ENCODE peak calls at places on chromosomes 12 and 14, in six cellular contexts. One of them, this sample, is unnamed.

GRCh38 chr12:4526923-4527546 is 11.7 kb upstream of the RAD51AP1 start:
- DNase-seq in foreskin fibroblast: no peak
- DNase-seq in B cell: no peak
- DNase-seq in transverse colon: no peak
- DNase-seq in CD8-positive, alpha-beta memory T cell: no peak
- DNase-seq in activated gamma-delta T cell treated with Interleukin-2 at 50 U/mL for 16 hours: no peak
- DNase-seq in this sample: no peak

GRCh38 chr14:105096206-105096875 is 31.1 kb upstream of the GPR132 start:
- DNase-seq in foreskin fibroblast: no peak
- DNase-seq in B cell: no peak
- DNase-seq in transverse colon: no peak
- DNase-seq in CD8-positive, alpha-beta memory T cell: no peak
- DNase-seq in activated gamma-delta T cell treated with Interleukin-2 at 50 U/mL for 16 hours: no peak
- DNase-seq in this sample: no peak

GRCh38 chr14:93720981-93721483 is 67.3 kb downstream of the PRIMA1 start:
- DNase-seq in foreskin fibroblast: no peak
- DNase-seq in B cell: no peak
- DNase-seq in transverse colon: no peak
- DNase-seq in CD8-positive, alpha-beta memory T cell: no peak
- DNase-seq in activated gamma-delta T cell treated with Interleukin-2 at 50 U/mL for 16 hours: no peak
- DNase-seq in this sample: no peak

GRCh38 chr12:39441963-39442894 is 691 bp downstream of the KIF21A start:
- DNase-seq in foreskin fibroblast: peak
- DNase-seq in B cell: peak
- DNase-seq in transverse colon: no peak
- DNase-seq in CD8-positive, alpha-beta memory T cell: peak
- DNase-seq in activated gamma-delta T cell treated with Interleukin-2 at 50 U/mL for 16 hours: peak
- DNase-seq in this sample: peak

GRCh38 chr12:52713960-52714886 is 10.9 kb upstream of the KRT77 start:
- DNase-seq in foreskin fibroblast: no peak
- DNase-seq in B cell: no peak
- DNase-seq in transverse colon: no peak
- DNase-seq in CD8-positive, alpha-beta memory T cell: no peak
- DNase-seq in activated gamma-delta T cell treated with Interleukin-2 at 50 U/mL for 16 hours: no peak
- DNase-seq in this sample: peak

GRCh38 chr12:108468149-108468968 is 46.7 kb upstream of the FICD start:
- DNase-seq in foreskin fibroblast: peak
- DNase-seq in B cell: no peak
- DNase-seq in transverse colon: no peak
- DNase-seq in CD8-positive, alpha-beta memory T cell: no peak
- DNase-seq in activated gamma-delta T cell treated with Interleukin-2 at 50 U/mL for 16 hours: no peak
- DNase-seq in this sample: no peak

GRCh38 chr14:62006116-62006737 is 244.0 kb downstream of the SNAPC1 start:
- DNase-seq in foreskin fibroblast: no peak
- DNase-seq in B cell: no peak
- DNase-seq in transverse colon: no peak
- DNase-seq in CD8-positive, alpha-beta memory T cell: no peak
- DNase-seq in activated gamma-delta T cell treated with Interleukin-2 at 50 U/mL for 16 hours: no peak
- DNase-seq in this sample: no peak

GRCh38 chr12:106106892-106107291 is 31.9 kb downstream of the NUAK1 start:
- DNase-seq in foreskin fibroblast: peak
- DNase-seq in B cell: no peak
- DNase-seq in transverse colon: no peak
- DNase-seq in CD8-positive, alpha-beta memory T cell: no peak
- DNase-seq in activated gamma-delta T cell treated with Interleukin-2 at 50 U/mL for 16 hours: no peak
- DNase-seq in this sample: no peak

GRCh38 chr14:102796661-102797190 is 19.5 kb downstream of the TRAF3 start:
- DNase-seq in foreskin fibroblast: no peak
- DNase-seq in B cell: no peak
- DNase-seq in transverse colon: no peak
- DNase-seq in CD8-positive, alpha-beta memory T cell: no peak
- DNase-seq in activated gamma-delta T cell treated with Interleukin-2 at 50 U/mL for 16 hours: no peak
- DNase-seq in this sample: no peak

GRCh38 chr12:132717531-132718387 is 7.1 kb downstream of the PGAM5 start:
- DNase-seq in foreskin fibroblast: no peak
- DNase-seq in B cell: peak
- DNase-seq in transverse colon: no peak
- DNase-seq in CD8-positive, alpha-beta memory T cell: no peak
- DNase-seq in activated gamma-delta T cell treated with Interleukin-2 at 50 U/mL for 16 hours: no peak
- DNase-seq in this sample: no peak

GRCh38 chr12:1690578-1691122 is at the start of gene ADIPOR2:
- DNase-seq in foreskin fibroblast: peak
- DNase-seq in B cell: peak
- DNase-seq in transverse colon: peak
- DNase-seq in CD8-positive, alpha-beta memory T cell: peak
- DNase-seq in activated gamma-delta T cell treated with Interleukin-2 at 50 U/mL for 16 hours: peak
- DNase-seq in this sample: peak

GRCh38 chr14:104806625-104807465 is 5.9 kb downstream of the ZBTB42 start:
- DNase-seq in foreskin fibroblast: no peak
- DNase-seq in B cell: no peak
- DNase-seq in transverse colon: no peak
- DNase-seq in CD8-positive, alpha-beta memory T cell: no peak
- DNase-seq in activated gamma-delta T cell treated with Interleukin-2 at 50 U/mL for 16 hours: no peak
- DNase-seq in this sample: no peak

GRCh38 chr14:93536945-93537344 is 106.2 kb downstream of the UNC79 start:
- DNase-seq in foreskin fibroblast: no peak
- DNase-seq in B cell: no peak
- DNase-seq in transverse colon: no peak
- DNase-seq in CD8-positive, alpha-beta memory T cell: no peak
- DNase-seq in activated gamma-delta T cell treated with Interleukin-2 at 50 U/mL for 16 hours: no peak
- DNase-seq in this sample: no peak

GRCh38 chr12:65163755-65164154 is 5.6 kb upstream of the LEMD3 start:
- DNase-seq in foreskin fibroblast: no peak
- DNase-seq in B cell: no peak
- DNase-seq in transverse colon: no peak
- DNase-seq in CD8-positive, alpha-beta memory T cell: no peak
- DNase-seq in activated gamma-delta T cell treated with Interleukin-2 at 50 U/mL for 16 hours: no peak
- DNase-seq in this sample: no peak

GRCh38 chr12:15323530-15323929 is 1.2 kb downstream of the PTPRO start:
- DNase-seq in foreskin fibroblast: no peak
- DNase-seq in B cell: no peak
- DNase-seq in transverse colon: no peak
- DNase-seq in CD8-positive, alpha-beta memory T cell: no peak
- DNase-seq in activated gamma-delta T cell treated with Interleukin-2 at 50 U/mL for 16 hours: no peak
- DNase-seq in this sample: no peak

GRCh38 chr14:34632451-34632850 is 2.5 kb upstream of the SNX6 start:
- DNase-seq in foreskin fibroblast: no peak
- DNase-seq in B cell: no peak
- DNase-seq in transverse colon: no peak
- DNase-seq in CD8-positive, alpha-beta memory T cell: no peak
- DNase-seq in activated gamma-delta T cell treated with Interleukin-2 at 50 U/mL for 16 hours: no peak
- DNase-seq in this sample: no peak

GRCh38 chr14:49880267-49881064 is 12.4 kb upstream of the ARF6 start:
- DNase-seq in foreskin fibroblast: peak
- DNase-seq in B cell: no peak
- DNase-seq in transverse colon: no peak
- DNase-seq in CD8-positive, alpha-beta memory T cell: no peak
- DNase-seq in activated gamma-delta T cell treated with Interleukin-2 at 50 U/mL for 16 hours: no peak
- DNase-seq in this sample: no peak

GRCh38 chr14:67883717-67884116 is 64.1 kb downstream of the RAD51B start:
- DNase-seq in foreskin fibroblast: no peak
- DNase-seq in B cell: no peak
- DNase-seq in transverse colon: no peak
- DNase-seq in CD8-positive, alpha-beta memory T cell: no peak
- DNase-seq in activated gamma-delta T cell treated with Interleukin-2 at 50 U/mL for 16 hours: no peak
- DNase-seq in this sample: no peak

GRCh38 chr14:52835122-52835903 is 43.9 kb upstream of the GNPNAT1 start:
- DNase-seq in foreskin fibroblast: peak
- DNase-seq in B cell: no peak
- DNase-seq in transverse colon: no peak
- DNase-seq in CD8-positive, alpha-beta memory T cell: no peak
- DNase-seq in activated gamma-delta T cell treated with Interleukin-2 at 50 U/mL for 16 hours: no peak
- DNase-seq in this sample: no peak

GRCh38 chr14:28707814-28708213 is 58.8 kb upstream of the FOXG1 start:
- DNase-seq in foreskin fibroblast: peak
- DNase-seq in B cell: no peak
- DNase-seq in transverse colon: no peak
- DNase-seq in CD8-positive, alpha-beta memory T cell: no peak
- DNase-seq in activated gamma-delta T cell treated with Interleukin-2 at 50 U/mL for 16 hours: no peak
- DNase-seq in this sample: no peak

GRCh38 chr12:51884676-51885229 is 3.1 kb upstream of the ANKRD33 start:
- DNase-seq in foreskin fibroblast: peak
- DNase-seq in B cell: no peak
- DNase-seq in transverse colon: no peak
- DNase-seq in CD8-positive, alpha-beta memory T cell: no peak
- DNase-seq in activated gamma-delta T cell treated with Interleukin-2 at 50 U/mL for 16 hours: no peak
- DNase-seq in this sample: no peak

GRCh38 chr12:104680070-104680469 is 223.3 kb downstream of the CHST11 start:
- DNase-seq in foreskin fibroblast: no peak
- DNase-seq in B cell: no peak
- DNase-seq in transverse colon: no peak
- DNase-seq in CD8-positive, alpha-beta memory T cell: no peak
- DNase-seq in activated gamma-delta T cell treated with Interleukin-2 at 50 U/mL for 16 hours: no peak
- DNase-seq in this sample: peak

GRCh38 chr12:20549115-20549719 is 145.9 kb upstream of the SLCO1C1 start:
- DNase-seq in foreskin fibroblast: peak
- DNase-seq in B cell: no peak
- DNase-seq in transverse colon: peak
- DNase-seq in CD8-positive, alpha-beta memory T cell: no peak
- DNase-seq in activated gamma-delta T cell treated with Interleukin-2 at 50 U/mL for 16 hours: no peak
- DNase-seq in this sample: no peak

GRCh38 chr12:57241556-57242310 is 9.3 kb downstream of the STAC3 start:
- DNase-seq in foreskin fibroblast: no peak
- DNase-seq in B cell: peak
- DNase-seq in transverse colon: no peak
- DNase-seq in CD8-positive, alpha-beta memory T cell: no peak
- DNase-seq in activated gamma-delta T cell treated with Interleukin-2 at 50 U/mL for 16 hours: no peak
- DNase-seq in this sample: no peak

GRCh38 chr12:121181181-121181580 is 28.7 kb upstream of the P2RX4 start:
- DNase-seq in foreskin fibroblast: peak
- DNase-seq in B cell: no peak
- DNase-seq in transverse colon: no peak
- DNase-seq in CD8-positive, alpha-beta memory T cell: no peak
- DNase-seq in activated gamma-delta T cell treated with Interleukin-2 at 50 U/mL for 16 hours: no peak
- DNase-seq in this sample: no peak

GRCh38 chr12:109767456-109767855 is 53.8 kb downstream of the FAM222A start:
- DNase-seq in foreskin fibroblast: no peak
- DNase-seq in B cell: no peak
- DNase-seq in transverse colon: no peak
- DNase-seq in CD8-positive, alpha-beta memory T cell: no peak
- DNase-seq in activated gamma-delta T cell treated with Interleukin-2 at 50 U/mL for 16 hours: no peak
- DNase-seq in this sample: no peak